ENCODE peak calls at places on chromosomes 5 and 9, in ten cellular contexts. V is stimulated activated CD4-positive, alpha-beta T cell treated with anti-CD3 and anti-CD28 coated beads, TNF-alpha, amount 100 ng/mL, for 1 hour; Y is GM13977; S is body of pancreas; R is activated effector memory CD4-positive, alpha-beta T cell treated with Interleukin-2 at 50 U/mL for 16 hours; J is coronary artery; X is stomach; L is iris pigment epithelial cell; D is mucosa of gallbladder; C is T follicular helper cell. E is an unnamed sample.

GRCh38 chr5:113038714-113039113 is 62.1 kb downstream of the DCP2 start:
- DNase-seq in V (no peak), Y (no peak), S (no peak), R (no peak), J (no peak), X (no peak), L (peak), D (no peak), C (no peak), E (no peak)

GRCh38 chr9:129596541-129597328 is 24.2 kb downstream of the C9orf50 start:
- DNase-seq in V (no peak), Y (no peak), S (peak), R (no peak), J (peak), X (peak), L (peak), D (peak), C (no peak), E (no peak)

GRCh38 chr5:66850354-66851075 is 254.3 kb downstream of the MAST4 start:
- DNase-seq in V (no peak), Y (no peak), S (no peak), R (no peak), J (no peak), X (no peak), L (peak), D (no peak), C (no peak), E (no peak)

GRCh38 chr5:9058666-9059065 is 487.2 kb downstream of the SEMA5A start:
- DNase-seq in V (no peak), Y (no peak), S (no peak), R (no peak), J (no peak), X (no peak), L (no peak), D (no peak), C (no peak), E (no peak)

GRCh38 chr5:169706758-169707450 is 69.8 kb downstream of the DOCK2 start:
- DNase-seq in V (no peak), Y (no peak), S (no peak), R (no peak), J (no peak), X (no peak), L (peak), D (no peak), C (no peak), E (peak)

GRCh38 chr5:160030631-160031377 is 21.9 kb downstream of the TTC1 start:
- DNase-seq in V (no peak), Y (no peak), S (no peak), R (no peak), J (no peak), X (no peak), L (peak), D (no peak), C (no peak), E (no peak)

GRCh38 chr5:56299212-56299611 is 66.1 kb upstream of the ANKRD55 start:
- DNase-seq in V (no peak), Y (no peak), S (no peak), R (no peak), J (no peak), X (no peak), L (no peak), D (no peak), C (no peak), E (no peak)

GRCh38 chr5:179912951-179913350 is 5.3 kb upstream of the TBC1D9B start:
- DNase-seq in V (no peak), Y (no peak), S (no peak), R (no peak), J (no peak), X (peak), L (no peak), D (peak), C (no peak), E (no peak)

GRCh38 chr9:123131258-123131657 is 97.8 kb downstream of the GPR21 start:
- DNase-seq in V (no peak), Y (no peak), S (no peak), R (no peak), J (no peak), X (no peak), L (peak), D (no peak), C (no peak), E (peak)

GRCh38 chr9:127308559-127309429 is 44.2 kb downstream of the GARNL3 start:
- DNase-seq in V (no peak), Y (no peak), S (no peak), R (no peak), J (no peak), X (no peak), L (peak), D (no peak), C (no peak), E (no peak)

GRCh38 chr5:124908603-124909451 is 162.4 kb upstream of the ZNF608 start:
- DNase-seq in V (no peak), Y (peak), S (no peak), R (no peak), J (no peak), X (peak), L (peak), D (peak), C (no peak), E (peak)

E was measured in kidney glomerular epithelial cell.